ENCODE peak calls at places on chromosomes 16 and 17, in five cellular contexts. K is GM23248, D is neural progenitor cell, N is GM23338, O is HCT116. B is an unnamed sample.

GRCh38 chr16:16158082-16158658 is 65.1 kb downstream of the ABCC6 start:
- DNase-seq in K (no peak), D (no peak), N (no peak), O (no peak), B (no peak)

GRCh38 chr16:15032547-15033308 is 23.1 kb downstream of the NTAN1 start:
- DNase-seq in K (peak), D (no peak), N (no peak), O (no peak), B (no peak)

GRCh38 chr17:81323083-81323369 is 27.9 kb upstream of the SLC38A10 start:
- DNase-seq in K (no peak), D (no peak), N (no peak), O (no peak), B (no peak)

GRCh38 chr17:30716461-30717289 is 107.8 kb downstream of the CRLF3 start:
- DNase-seq in K (peak), D (no peak), N (peak), O (no peak), B (no peak)

GRCh38 chr17:48499248-48499647 is 31.6 kb downstream of the HOXB1 start:
- DNase-seq in K (peak), D (no peak), N (no peak), O (no peak), B (no peak)

GRCh38 chr16:70430667-70431536 is 8.0 kb downstream of the ST3GAL2 start:
- DNase-seq in K (peak), D (no peak), N (peak), O (no peak), B (peak)

GRCh38 chr17:81249233-81250040 is 10.3 kb downstream of the NDUFAF8 start:
- DNase-seq in K (no peak), D (no peak), N (no peak), O (no peak), B (no peak)

GRCh38 chr16:49027420-49027819 is 254.2 kb downstream of the CBLN1 start:
- DNase-seq in K (no peak), D (no peak), N (no peak), O (no peak), B (no peak)

GRCh38 chr17:73595068-73595865 is 49.0 kb downstream of the SDK2 start:
- DNase-seq in K (no peak), D (peak), N (peak), O (no peak), B (peak)

GRCh38 chr17:46848534-46848933 is 2.8 kb upstream of the WNT9B start:
- DNase-seq in K (no peak), D (no peak), N (no peak), O (no peak), B (no peak)

DNA sequence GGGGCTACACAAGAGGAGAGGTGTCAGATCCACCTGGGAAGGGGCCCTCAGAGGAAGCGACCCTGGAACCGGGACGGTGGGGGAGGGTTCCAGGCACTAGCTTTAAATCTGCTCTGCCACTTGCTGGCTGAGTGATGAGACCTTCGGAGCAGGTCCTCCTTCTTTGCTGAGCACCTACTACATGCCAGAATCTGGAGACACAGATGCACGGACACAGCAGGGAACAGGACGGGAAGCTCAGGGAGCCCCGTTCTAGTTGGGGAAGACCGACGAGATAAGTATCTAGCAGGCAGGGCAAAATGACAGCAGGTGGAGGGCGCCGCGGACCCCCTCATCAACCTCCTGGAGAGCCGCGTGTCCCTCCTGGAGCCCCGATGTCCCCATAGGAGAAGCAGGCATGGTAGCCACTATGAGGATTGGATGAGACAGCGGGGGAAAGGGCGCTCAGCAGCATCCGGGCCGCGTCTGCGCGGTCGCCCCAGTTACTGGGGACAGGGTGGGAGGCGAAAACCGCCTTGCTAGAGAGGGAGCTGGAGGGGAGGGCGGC is 27.2 kb downstream of the SBK1 start:
- DNase-seq in K (no peak), D (no peak), N (no peak), O (no peak), B (no peak)
- TF ChIP-seq EZH2phosphoT487 in K (no peak), D (no peak), N (no peak), O (no peak), B (no peak)

GRCh38 chr17:40645932-40646331 is 1.7 kb downstream of the SMARCE1 start:
- DNase-seq in K (peak), D (no peak), N (no peak), O (no peak), B (no peak)
- TF ChIP-seq EZH2phosphoT487 in K (no peak), D (no peak), N (no peak), O (no peak), B (no peak)

GRCh38 chr17:45060382-45060823 is 714 bp upstream of the NMT1 start:
- DNase-seq in K (no peak), D (no peak), N (no peak), O (no peak), B (no peak)
- TF ChIP-seq EZH2phosphoT487 in K (no peak), D (no peak), N (no peak), O (no peak), B (no peak)

GRCh38 chr16:58501242-58502131 is 1.5 kb downstream of the NDRG4 start:
- DNase-seq in K (peak), D (peak), N (peak), O (no peak), B (peak)

GRCh38 chr16:58498341-58499091 is 1.4 kb upstream of the NDRG4 start:
- DNase-seq in K (no peak), D (no peak), N (no peak), O (no peak), B (no peak)

GRCh38 chr16:58500329-58501241 is 642 bp downstream of the NDRG4 start:
- DNase-seq in K (peak), D (peak), N (peak), O (no peak), B (peak)

GRCh38 chr16:58499092-58499511 is 841 bp upstream of the NDRG4 start:
- DNase-seq in K (no peak), D (no peak), N (no peak), O (no peak), B (no peak)

GRCh38 chr16:58499615-58500328 is at the start of gene NDRG4:
- DNase-seq in K (peak), D (peak), N (peak), O (peak), B (peak)
- TF ChIP-seq EZH2phosphoT487 in K (no peak), D (no peak), N (no peak), O (no peak), B (no peak)

GRCh38 chr17:35214631-35215273 is 20.6 kb upstream of the SLC35G3 start:
- DNase-seq in K (no peak), D (no peak), N (no peak), O (no peak), B (no peak)

GRCh38 chr17:35217107-35217506 is 22.9 kb upstream of the SLC35G3 start:
- DNase-seq in K (no peak), D (no peak), N (no peak), O (no peak), B (no peak)

GRCh38 chr17:35212668-35213067 is 18.5 kb upstream of the SLC35G3 start:
- DNase-seq in K (no peak), D (no peak), N (no peak), O (no peak), B (no peak)

GRCh38 chr17:35213412-35213925 is 19.3 kb upstream of the SLC35G3 start:
- DNase-seq in K (no peak), D (no peak), N (no peak), O (no peak), B (no peak)

GRCh38 chr17:35214192-35214591 is 20.0 kb upstream of the SLC35G3 start:
- DNase-seq in K (no peak), D (no peak), N (no peak), O (no peak), B (no peak)
- TF ChIP-seq EZH2phosphoT487 in K (no peak), D (no peak), N (no peak), O (no peak), B (no peak)

DNA sequence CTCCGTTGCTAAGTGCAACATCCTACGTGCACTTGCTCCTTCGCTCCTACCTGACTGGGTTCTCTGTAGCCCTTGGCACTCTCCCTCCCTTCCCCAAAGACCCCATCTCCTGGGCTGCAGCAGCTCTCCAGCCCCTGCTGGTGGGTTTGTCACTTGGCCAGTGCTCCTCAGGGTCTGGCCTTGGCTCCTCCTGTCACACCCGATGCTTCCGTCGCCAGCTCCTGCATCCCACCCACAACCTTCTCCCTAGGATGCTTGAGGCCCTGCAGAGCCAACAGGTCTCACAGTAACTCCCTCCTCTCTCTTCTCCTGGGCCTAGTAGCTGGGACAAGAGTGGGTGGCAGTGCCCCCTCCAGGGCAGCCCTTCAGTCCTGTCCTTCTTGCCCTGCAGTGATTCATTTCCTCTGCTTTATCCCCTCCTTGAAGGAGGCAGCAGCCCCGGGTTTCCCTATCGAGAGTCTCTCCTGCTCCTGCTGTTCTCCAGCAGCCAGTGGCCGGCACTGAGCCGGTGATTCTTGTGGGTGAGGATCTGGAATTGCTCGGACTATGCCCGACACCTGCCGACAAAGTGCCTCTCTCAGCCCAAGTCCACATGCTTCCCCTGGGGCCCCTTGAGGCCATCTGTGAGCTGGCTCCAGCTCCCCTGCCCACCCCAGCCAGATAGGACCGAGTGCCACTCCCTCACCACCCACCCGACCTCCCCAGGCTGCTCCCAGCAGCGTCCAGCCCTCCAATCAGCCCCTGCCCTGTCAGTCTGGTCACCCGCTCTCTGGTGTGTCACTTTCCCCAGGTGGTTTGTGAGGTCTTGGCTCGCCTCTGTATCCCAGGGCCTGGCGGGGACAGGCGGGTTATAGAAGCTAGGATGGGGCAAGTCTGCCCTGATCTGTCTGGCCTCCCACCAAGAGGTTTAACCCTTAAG is 3.8 kb downstream of the LITAFD start:
- DNase-seq in K (peak), D (peak), N (peak), O (no peak), B (peak)
- TF ChIP-seq EZH2phosphoT487 in K (no peak), D (no peak), N (no peak), O (no peak), B (no peak)

DNA sequence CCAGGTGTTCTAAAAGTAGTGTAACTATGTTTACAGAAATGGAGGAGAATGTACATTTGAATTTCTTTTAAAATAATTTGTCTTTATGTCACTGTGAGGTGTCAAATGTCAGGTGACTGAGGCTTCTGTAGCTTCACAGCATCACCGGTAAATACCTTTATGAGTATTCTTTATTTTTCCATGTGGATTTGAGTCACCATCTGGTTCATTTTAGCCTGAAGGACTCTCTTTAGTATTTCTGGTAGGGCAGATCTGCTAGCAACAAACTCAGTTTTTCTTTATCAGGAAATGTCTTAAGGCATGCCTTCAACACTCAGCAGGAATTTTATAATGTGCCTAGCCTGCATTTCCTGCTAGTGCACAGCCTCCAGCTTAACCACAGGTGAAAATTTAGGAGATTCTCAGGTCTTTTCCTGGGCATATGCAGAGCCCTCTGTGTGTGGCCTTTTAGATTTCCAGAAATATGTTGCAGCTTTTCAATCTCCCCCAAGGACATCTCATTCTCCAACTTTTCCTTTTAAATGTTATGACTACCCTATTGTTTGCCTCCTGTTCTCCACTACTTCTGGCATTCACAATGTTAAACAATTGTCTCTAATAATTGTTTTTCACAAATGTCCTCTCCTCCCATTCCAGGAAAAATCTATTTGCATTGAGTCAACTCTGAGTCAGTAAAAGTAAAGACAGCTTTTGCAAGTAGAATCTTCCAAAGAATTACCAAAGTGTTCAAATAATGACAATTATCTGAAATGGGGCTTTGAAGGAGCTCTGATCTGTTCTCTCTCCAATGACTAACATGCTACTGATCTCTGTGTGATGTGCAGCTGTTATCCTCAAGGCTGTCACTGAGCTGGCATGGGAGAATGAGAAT is 239.4 kb upstream of the CPHXL start:
- DNase-seq in K (no peak), D (no peak), N (no peak), O (no peak), B (no peak)
- TF ChIP-seq EZH2phosphoT487 in K (no peak), D (no peak), N (no peak), O (no peak), B (no peak)

GRCh38 chr17:29617125-29617480 is 5.6 kb downstream of the CORO6 start:
- DNase-seq in K (peak), D (peak), N (peak), O (peak), B (peak)
- TF ChIP-seq EZH2phosphoT487 in K (no peak), D (no peak), N (no peak), O (no peak), B (no peak)

B was measured in hepatocyte.